ENCODE peak calls at places on chromosome 18, in five cellular contexts. M is NT2/D1, K is transverse colon, F is fibroblast of lung, W is astrocyte. N is an unnamed sample.

GRCh38 chr18:65725421-65726050 is 25.3 kb upstream of the CDH7 start:
- DNase-seq in W (no peak), K (peak; percentile 33), M (peak; percentile 23), F (no peak), N (peak; percentile 73)

GRCh38 chr18:1094408-1094807 is 189.7 kb downstream of the ADCYAP1 start:
- DNase-seq in K (no peak), M (no peak), F (peak; percentile 87), W (peak; percentile 83), N (peak; percentile 76)

GRCh38 chr18:67621025-67621713 is 104.6 kb upstream of the DSEL start:
- DNase-seq in W (no peak), F (no peak), M (no peak), K (no peak), N (no peak)

GRCh38 chr18:57959278-57959677 is 84.7 kb upstream of the NEDD4L start:
- DNase-seq in M (peak; percentile 9), K (peak; percentile 53), W (peak; percentile 32), F (peak; percentile 56), N (peak; percentile 83)

GRCh38 chr18:7579176-7579922 is 12.2 kb downstream of the PTPRM start:
- DNase-seq in M (no peak), F (peak; percentile 27), W (no peak), K (no peak), N (no peak)

GRCh38 chr18:71038196-71038595 is 749.4 kb downstream of the SOCS6 start:
- DNase-seq in M (no peak), F (no peak), W (no peak), K (no peak), N (no peak)

GRCh38 chr18:41391616-41392610 is 563.1 kb upstream of the PIK3C3 start:
- DNase-seq in W (peak; percentile 60), F (peak; percentile 73), M (peak; percentile 39), K (peak; percentile 16), N (peak; percentile 54)

GRCh38 chr18:8982416-8983183 is 119.9 kb upstream of the NDUFV2 start:
- DNase-seq in M (peak; percentile 38), F (peak; percentile 82), K (peak; percentile 30), W (peak; percentile 84), N (peak; percentile 86)

GRCh38 chr18:55763298-55763697 is 175.3 kb upstream of the TCF4 start:
- DNase-seq in K (no peak), F (peak; percentile 91), W (peak; percentile 87), M (no peak), N (peak; percentile 91)

GRCh38 chr18:7028625-7029024 is 89.0 kb downstream of the LAMA1 start:
- DNase-seq in K (no peak), M (no peak), W (no peak), F (no peak), N (no peak)

GRCh38 chr18:80210312-80211083 is 36.8 kb downstream of the PARD6G start:
- DNase-seq in W (no peak), K (no peak), F (no peak), M (no peak), N (peak; percentile 44)

GRCh38 chr18:36633961-36634412 is 194.8 kb downstream of the TPGS2 start:
- DNase-seq in F (no peak), W (no peak), K (no peak), M (no peak), N (no peak)

DNA sequence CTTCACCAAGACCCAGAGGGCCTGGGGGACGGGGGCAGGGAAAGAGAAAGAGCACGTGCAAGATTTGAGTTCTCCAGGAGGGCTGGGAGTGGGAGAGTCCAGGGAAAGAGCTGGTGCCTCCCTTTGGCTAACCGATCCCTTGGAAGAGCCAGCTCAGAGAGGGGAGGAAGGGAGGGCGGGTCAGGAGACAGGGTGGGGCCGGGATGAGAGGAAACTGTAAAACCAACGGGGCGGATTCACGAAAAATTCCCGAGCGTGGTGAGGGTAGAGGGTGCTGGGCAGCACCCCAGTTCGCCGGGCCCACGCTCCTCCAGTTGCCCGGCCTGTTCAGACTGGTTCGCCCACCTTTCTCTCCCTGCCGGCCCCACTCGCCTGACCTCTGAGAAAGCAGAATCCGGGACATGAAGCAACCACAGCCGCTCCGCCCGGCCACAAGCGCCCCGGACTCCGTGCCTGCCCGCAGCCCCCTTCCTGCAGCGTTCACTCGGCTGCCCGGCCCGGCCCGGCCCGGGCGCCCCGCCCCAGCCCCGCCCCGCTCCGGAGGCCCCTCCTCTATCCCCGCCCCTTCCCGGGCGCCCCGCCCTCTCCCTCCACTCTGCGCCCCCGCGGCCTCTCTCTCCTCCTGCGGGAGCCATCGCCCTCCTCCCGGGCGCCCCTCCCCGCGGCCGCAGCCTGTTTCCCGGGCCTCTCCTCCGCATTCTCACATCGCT is 230.9 kb upstream of the SMAD2 start:
- DNase-seq in M (no peak), K (peak; percentile 91), F (peak; percentile 66), W (peak; percentile 44), N (peak; percentile 62)
- H3K27me3 ChIP-seq in M (no peaks in the 10 kb centered on the region), K (no peaks in the 10 kb centered on the region), F (no peaks in the 10 kb centered on the region), W (peaks cover 4% of the 10 kb centered on the region), N (no peaks in the 10 kb centered on the region)

GRCh38 chr18:13877133-13877532 is 38.2 kb downstream of the MC2R start:
- DNase-seq in W (no peak), M (no peak), F (no peak), K (no peak), N (no peak)
- H3K27me3 ChIP-seq in W (no peaks in the 10 kb centered on the region), M (peaks cover 46% of the 10 kb centered on the region), F (no peaks in the 10 kb centered on the region), K (peaks cover 6% of the 10 kb centered on the region), N (peaks cover 63% of the 10 kb centered on the region)

GRCh38 chr18:22173221-22173927 is 4.0 kb downstream of the GATA6 start:
- DNase-seq in M (no peak), K (no peak), W (no peak), F (no peak), N (no peak)

GRCh38 chr18:22175326-22175725 is 5.9 kb downstream of the GATA6 start:
- DNase-seq in F (no peak), M (no peak), W (no peak), K (no peak), N (no peak)

GRCh38 chr18:22173928-22174301 is 4.5 kb downstream of the GATA6 start:
- DNase-seq in M (no peak), W (no peak), F (no peak), K (no peak), N (no peak)

GRCh38 chr18:22176282-22176621 is 6.9 kb downstream of the GATA6 start:
- DNase-seq in K (no peak), F (no peak), M (no peak), W (no peak), N (no peak)

DNA sequence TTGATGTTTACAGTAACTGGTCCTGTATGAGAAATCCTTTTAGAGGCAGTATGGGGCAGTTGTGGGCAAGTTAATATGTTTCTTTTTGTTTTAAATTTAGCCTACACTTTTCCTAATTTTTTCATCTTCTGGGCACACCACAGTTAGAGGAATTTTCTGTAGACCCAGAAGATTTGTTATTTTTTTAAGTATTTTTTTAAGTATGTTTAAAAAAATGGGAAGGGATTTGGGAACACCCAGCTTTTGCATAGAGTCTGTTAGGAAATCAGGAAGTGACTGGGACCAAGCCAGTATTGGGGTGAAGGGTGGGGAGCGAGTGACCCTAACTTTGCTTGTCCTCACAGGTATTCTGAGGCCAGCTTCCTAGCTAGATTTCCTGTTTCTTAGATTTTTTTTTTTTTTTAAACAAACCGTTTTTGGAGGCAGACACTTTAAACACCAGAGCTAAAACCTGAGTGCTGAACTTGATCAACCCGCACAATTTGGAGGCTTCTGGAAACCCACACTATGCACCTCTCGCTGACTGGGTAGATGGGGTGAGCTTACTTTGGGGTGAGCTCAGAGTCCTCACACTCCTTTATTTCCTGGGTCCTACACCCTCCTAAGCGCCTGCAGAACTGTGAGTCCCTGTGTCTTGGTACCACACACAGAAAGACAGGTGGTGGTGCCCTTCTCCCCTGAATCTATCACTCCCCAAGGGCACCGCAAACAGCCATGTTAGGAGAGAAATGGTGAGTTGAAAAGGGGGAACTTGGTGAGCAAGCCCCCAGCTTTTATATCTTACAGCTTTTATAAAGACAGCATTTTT is 5.2 kb downstream of the GATA6 start:
- DNase-seq in W (no peak), F (no peak), M (no peak), K (peak; percentile 36), N (no peak)
- H3K27me3 ChIP-seq in W (peaks cover 23% of the 10 kb centered on the region), F (no peaks in the 10 kb centered on the region), M (peaks cover 100% of the 10 kb centered on the region), K (peaks cover 90% of the 10 kb centered on the region), N (no peaks in the 10 kb centered on the region)

GRCh38 chr18:54440292-54440691 is 82.6 kb downstream of the C18orf54 start:
- DNase-seq in F (no peak), M (no peak), W (no peak), K (no peak), N (no peak)
- H3K27me3 ChIP-seq in F (no peaks in the 10 kb centered on the region), M (no peaks in the 10 kb centered on the region), W (peaks cover 2% of the 10 kb centered on the region), K (no peaks in the 10 kb centered on the region), N (peaks cover 12% of the 10 kb centered on the region)

DNA sequence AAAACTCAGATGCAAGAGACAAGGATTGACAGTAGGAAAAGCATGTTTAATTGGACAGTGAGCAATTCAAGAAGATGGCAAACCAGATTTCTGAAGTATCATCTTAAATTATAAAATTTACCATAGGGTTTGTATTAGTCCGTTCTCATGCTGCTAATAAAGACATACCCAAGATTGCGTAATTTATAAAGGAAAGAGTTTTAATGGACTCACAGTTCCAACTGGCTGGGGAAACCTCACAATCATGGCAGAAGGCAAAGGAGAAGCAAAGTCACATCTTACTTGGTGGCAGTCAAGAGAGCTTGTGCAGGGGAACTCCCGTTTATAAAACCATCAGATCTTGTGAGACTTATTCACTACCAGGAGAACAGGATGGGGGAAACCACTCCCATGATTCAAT is 24.0 kb upstream of the NOL4 start:
- DNase-seq in F (no peak), M (no peak), K (no peak), W (no peak), N (no peak)
- H3K27me3 ChIP-seq in F (no peaks in the 10 kb centered on the region), M (no peaks in the 10 kb centered on the region), K (no peaks in the 10 kb centered on the region), W (no peaks in the 10 kb centered on the region), N (no peaks in the 10 kb centered on the region)

GRCh38 chr18:74550886-74551285 is 16.6 kb downstream of the CNDP1 start:
- DNase-seq in W (no peak), M (no peak), K (no peak), F (no peak), N (no peak)
- H3K27me3 ChIP-seq in W (peaks cover 3% of the 10 kb centered on the region), M (no peaks in the 10 kb centered on the region), K (no peaks in the 10 kb centered on the region), F (no peaks in the 10 kb centered on the region), N (peaks cover 32% of the 10 kb centered on the region)

GRCh38 chr18:45086777-45087176 is 406.1 kb downstream of the SETBP1 start:
- DNase-seq in F (no peak), M (no peak), K (no peak), W (no peak), N (no peak)
- H3K27me3 ChIP-seq in F (peaks cover 2% of the 10 kb centered on the region), M (no peaks in the 10 kb centered on the region), K (no peaks in the 10 kb centered on the region), W (no peaks in the 10 kb centered on the region), N (no peaks in the 10 kb centered on the region)